ENCODE peak calls at places on chromosomes 16 and 17, in four cellular contexts. T is HFFc6, Z is fibroblast of villous mesenchyme, O is heart right ventricle. E is an unnamed sample.

GRCh38 chr17:78900816-78901215 is 2.2 kb downstream of the CEP295NL start:
- DNase-seq in T (no peak), Z (no peak), O (no peak), E (no peak)

GRCh38 chr17:10702574-10702973 is 5.2 kb downstream of the ADPRM start:
- DNase-seq in T (peak), O (no peak), Z (peak), E (peak)

GRCh38 chr17:71799657-71800056 is 321.2 kb upstream of the SOX9 start:
- DNase-seq in O (no peak), T (no peak), Z (no peak), E (no peak)

GRCh38 chr17:40499551-40500189 is 1.8 kb downstream of the TNS4 start:
- DNase-seq in O (peak), T (peak), Z (peak), E (peak)

GRCh38 chr17:20059728-20060188 is 50.6 kb downstream of the SPECC1 start:
- DNase-seq in T (peak), O (no peak), Z (peak), E (peak)

GRCh38 chr16:10609410-10609774 is 29.0 kb upstream of the EMP2 start:
- DNase-seq in T (peak), Z (peak), O (no peak), E (peak)

GRCh38 chr16:27204232-27204915 is 1.0 kb downstream of the KDM8 start:
- DNase-seq in T (no peak), O (no peak), Z (no peak), E (no peak)

GRCh38 chr17:19237389-19238166 is 412 bp downstream of the EPN2 start:
- DNase-seq in O (peak), Z (no peak), T (peak), E (no peak)

GRCh38 chr17:19386276-19386863 is 620 bp downstream of the MFAP4 start:
- DNase-seq in Z (peak), T (peak), O (peak), E (peak)

GRCh38 chr17:63578769-63579111 is 22.0 kb upstream of the TACO1 start:
- DNase-seq in T (no peak), Z (no peak), O (no peak), E (no peak)

GRCh38 chr17:63578027-63578768 is 22.5 kb upstream of the TACO1 start:
- DNase-seq in O (no peak), T (no peak), Z (no peak), E (no peak)

GRCh38 chr17:63568563-63568962 is 18.3 kb downstream of the DCAF7 start:
- DNase-seq in O (no peak), T (no peak), Z (no peak), E (no peak)

GRCh38 chr17:63571632-63572310 is 21.5 kb downstream of the DCAF7 start:
- DNase-seq in Z (peak), T (peak), O (no peak), E (peak)

GRCh38 chr17:63573634-63574033 is 23.4 kb downstream of the DCAF7 start:
- DNase-seq in Z (no peak), O (no peak), T (no peak), E (no peak)
- TF ChIP-seq CTCF in Z (peak), O (peak), T (peak), E (peak)

DNA sequence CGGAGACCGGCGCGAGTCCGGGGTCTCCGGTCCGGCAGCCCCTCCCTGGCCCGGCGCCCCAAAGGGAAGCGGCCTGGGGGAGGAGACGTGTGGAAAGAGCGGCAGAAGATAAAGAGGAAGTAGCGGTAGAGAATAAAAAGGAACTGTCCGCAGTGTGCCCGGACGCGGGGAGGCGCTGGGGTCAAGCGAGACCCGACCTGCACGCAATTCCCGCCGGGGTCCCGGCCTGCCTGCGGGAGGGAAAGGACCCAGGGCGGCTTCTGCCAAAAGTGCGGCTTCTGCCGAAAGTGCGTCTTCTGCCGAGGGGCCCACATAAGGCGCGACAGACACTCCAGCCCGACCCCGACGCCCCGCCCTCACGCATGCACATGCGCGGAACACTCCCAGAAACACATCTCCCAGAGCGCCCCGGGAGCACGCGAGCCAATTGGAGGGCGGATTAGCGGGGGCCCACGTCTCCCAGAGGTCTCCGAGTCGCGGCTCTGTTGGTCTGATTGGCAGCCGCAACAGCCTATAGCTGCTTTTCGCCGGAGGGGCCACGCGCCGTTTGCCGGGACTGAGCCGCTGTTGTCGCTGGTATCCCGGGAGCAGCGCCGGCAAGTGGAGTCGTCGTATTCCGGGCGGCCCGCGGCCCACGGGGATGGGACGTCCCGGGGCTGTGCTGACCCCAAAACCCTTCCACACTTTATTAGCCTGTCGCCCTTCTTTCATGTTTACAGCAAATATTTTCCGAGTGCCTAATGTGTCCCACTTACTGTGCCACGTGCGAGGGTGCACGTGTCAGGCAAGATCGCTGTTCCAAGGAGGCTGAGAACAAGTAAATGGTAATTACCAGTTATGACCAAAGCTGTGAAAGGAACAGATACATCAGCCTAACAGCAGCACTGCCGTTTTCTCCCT is 8.0 kb upstream of the MEFV start:
- DNase-seq in Z (peak), O (peak), T (peak), E (peak)
- TF ChIP-seq CTCF in Z (peak), O (peak), T (peak), E (peak)

DNA sequence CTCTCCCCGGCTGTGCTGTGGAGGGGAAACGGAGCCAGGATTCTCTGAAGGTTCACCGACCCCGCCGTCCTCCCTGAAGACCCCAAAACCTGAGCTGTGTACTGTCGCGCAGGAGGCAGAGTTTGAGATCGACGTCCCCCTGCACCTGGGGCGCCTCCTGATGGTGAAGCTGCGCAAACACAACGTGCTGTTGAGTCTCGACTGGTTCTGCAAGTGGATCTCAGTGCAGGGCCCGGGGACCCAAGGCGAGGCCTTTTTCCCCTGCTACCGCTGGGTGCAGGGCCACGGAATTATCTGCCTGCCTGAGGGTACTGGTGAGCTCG is 62.6 kb upstream of the TEKT1 start:
- DNase-seq in O (no peak), T (no peak), Z (no peak), E (no peak)
- TF ChIP-seq CTCF in O (peak), T (peak), Z (peak), E (peak)

DNA sequence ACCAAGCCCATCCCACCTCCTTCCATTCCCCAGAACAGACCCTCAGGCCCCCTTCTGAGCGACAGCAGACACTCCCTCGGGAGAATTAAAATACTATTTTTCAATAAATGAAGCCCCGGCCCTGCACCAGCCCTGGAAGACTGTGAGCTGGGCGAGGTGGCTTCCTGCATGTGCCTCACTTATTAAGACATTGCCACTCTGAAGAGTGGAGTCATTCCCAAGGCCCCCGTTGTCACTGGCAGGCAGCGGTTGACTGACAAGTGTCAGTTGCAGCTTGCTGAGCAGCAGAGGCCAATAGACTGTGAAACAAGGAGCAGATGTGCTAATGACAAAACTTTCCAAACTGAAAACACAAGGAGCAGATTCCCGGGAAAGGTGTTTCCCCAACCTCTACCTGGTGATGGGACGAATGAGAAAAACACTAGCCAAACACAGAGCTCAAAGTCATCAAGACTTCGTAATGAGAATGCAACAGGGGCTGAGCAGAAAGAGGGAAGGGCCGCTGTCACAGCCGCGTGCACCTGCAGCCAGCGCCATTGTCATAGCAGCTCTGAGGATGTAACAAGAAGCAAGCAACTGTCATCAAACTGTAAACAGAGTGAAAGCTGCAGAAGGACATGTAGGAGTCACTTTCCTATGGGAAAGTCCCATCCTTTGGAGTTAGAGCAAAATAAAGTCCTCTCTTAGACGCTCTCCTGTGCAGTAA is 232.1 kb downstream of the C16orf78 start:
- DNase-seq in O (no peak), Z (no peak), T (no peak), E (no peak)
- TF ChIP-seq CTCF in O (no peak), Z (no peak), T (no peak), E (no peak)

DNA sequence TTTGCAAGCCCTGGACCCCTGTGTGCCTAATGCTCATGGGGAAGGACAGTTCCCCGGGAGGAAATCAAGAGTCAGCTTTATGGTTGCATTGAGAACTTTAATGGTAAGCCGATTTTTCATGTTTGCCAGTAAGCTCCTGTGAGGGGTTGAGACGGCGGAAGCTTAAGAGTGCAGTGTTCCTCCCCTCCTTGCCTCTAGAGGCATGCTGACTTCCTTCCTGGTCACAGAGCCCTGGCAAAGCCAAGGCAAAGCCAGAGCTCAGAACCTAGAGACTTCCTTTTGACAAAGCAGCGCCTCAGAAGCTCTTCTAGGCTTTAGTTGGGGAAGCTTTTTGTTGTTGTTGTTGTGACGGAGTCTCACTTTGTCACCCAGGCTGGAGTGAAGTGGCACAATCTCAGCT is 2.7 kb upstream of the HEATR9 start:
- DNase-seq in O (no peak), T (no peak), Z (no peak), E (no peak)
- TF ChIP-seq CTCF in O (peak), T (no peak), Z (no peak), E (no peak)

GRCh38 chr16:2339521-2340484 is 725 bp downstream of the ABCA3 start:
- DNase-seq in Z (peak), O (peak), T (no peak), E (peak)
- TF ChIP-seq CTCF in Z (peak), O (peak), T (no peak), E (peak)